ENCODE peak calls at places on chromosomes 2 and 18, in six cellular contexts. A, Q, D, J, M and B are unnamed samples.

GRCh38 chr2:159875083-159875482 is 77.1 kb upstream of the CD302 start:
- DNase-seq in A (no peak), D (peak; percentile 40), J (no peak), M (no peak), Q (no peak), B (no peak)

GRCh38 chr18:35110037-35110436 is 68.8 kb downstream of the MAPRE2 start:
- DNase-seq in Q (no peak), D (no peak), M (no peak), J (no peak), A (no peak), B (no peak)

GRCh38 chr2:155456222-155456621 is 757.7 kb downstream of the KCNJ3 start:
- DNase-seq in Q (no peak), J (no peak), M (no peak), A (no peak), D (no peak), B (no peak)

GRCh38 chr2:60526623-60527022 is 26.8 kb downstream of the BCL11A start:
- DNase-seq in J (no peak), M (no peak), A (no peak), D (no peak), Q (no peak), B (no peak)

GRCh38 chr2:58197894-58198293 is 43.2 kb downstream of the FANCL start:
- DNase-seq in D (no peak), Q (no peak), M (no peak), A (no peak), J (no peak), B (no peak)

GRCh38 chr2:72579595-72580180 is 246.1 kb downstream of the EXOC6B start:
- DNase-seq in J (no peak), Q (no peak), M (no peak), D (no peak), A (no peak), B (no peak)

GRCh38 chr2:123532999-123533398 is 492.1 kb upstream of the CNTNAP5 start:
- DNase-seq in D (no peak), A (no peak), M (no peak), Q (no peak), J (no peak), B (no peak)

GRCh38 chr2:135985826-135986393 is 484 bp upstream of the DARS1 start:
- DNase-seq in D (no peak), Q (no peak), M (no peak), J (peak; percentile 23), A (no peak), B (no peak)

GRCh38 chr2:232295971-232296370 is 82.6 kb upstream of the ALPP start:
- DNase-seq in M (no peak), J (no peak), Q (no peak), A (no peak), D (no peak), B (no peak)

GRCh38 chr18:26429535-26429934 is 118.8 kb downstream of the KCTD1 start:
- DNase-seq in J (no peak), D (no peak), Q (no peak), A (no peak), M (no peak), B (no peak)

GRCh38 chr2:182481676-182482075 is 54.8 kb upstream of the PDE1A start:
- DNase-seq in D (no peak), M (no peak), A (no peak), J (no peak), Q (no peak), B (no peak)

GRCh38 chr2:233059797-233060499 is at the start of gene INPP5D:
- DNase-seq in Q (peak; percentile 95), M (peak; percentile 54), D (no peak), J (peak; percentile 24), A (peak; percentile 68), B (no peak)

GRCh38 chr2:178477443-178478099 is 829 bp downstream of the FKBP7 start:
- DNase-seq in D (no peak), M (no peak), J (no peak), Q (no peak), A (no peak), B (no peak)

GRCh38 chr18:40607741-40608140 is 1347.3 kb upstream of the PIK3C3 start:
- DNase-seq in Q (no peak), A (no peak), D (no peak), J (no peak), M (no peak), B (no peak)

GRCh38 chr2:150882751-150883520 is 378.7 kb downstream of the RBM43 start:
- DNase-seq in M (no peak), D (no peak), J (no peak), A (no peak), Q (no peak), B (no peak)

GRCh38 chr2:47070155-47070919 is 84.8 kb downstream of the STPG4 start:
- DNase-seq in M (no peak), J (no peak), A (no peak), D (peak; percentile 60), Q (no peak), B (no peak)

GRCh38 chr2:241936457-241937133 is 67.1 kb downstream of the RTP5 start:
- DNase-seq in D (no peak), A (no peak), Q (no peak), J (no peak), M (peak; percentile 22), B (no peak)

GRCh38 chr18:58190842-58191530 is 147.0 kb downstream of the NEDD4L start:
- DNase-seq in D (no peak), J (no peak), A (no peak), M (no peak), Q (no peak), B (no peak)

GRCh38 chr2:45691600-45691999 is 40.1 kb downstream of the PRKCE start:
- DNase-seq in A (no peak), M (no peak), D (no peak), J (no peak), Q (no peak), B (no peak)

GRCh38 chr18:48728204-48728833 is 189.5 kb downstream of the CTIF start:
- DNase-seq in A (no peak), M (no peak), Q (no peak), J (peak; percentile 35), D (no peak), B (no peak)

GRCh38 chr2:176392125-176392704 is 123.0 kb downstream of the MTX2 start:
- DNase-seq in D (no peak), J (no peak), A (peak; percentile 7), M (no peak), Q (no peak), B (no peak)

GRCh38 chr2:234091432-234091879 is 41.0 kb downstream of the SPP2 start:
- DNase-seq in A (no peak), Q (no peak), J (no peak), D (no peak), M (peak; percentile 60), B (no peak)

GRCh38 chr2:21042958-21043743 is 722 bp downstream of the APOB start:
- DNase-seq in M (peak; percentile 74), J (no peak), Q (peak; percentile 90), A (peak; percentile 41), D (peak; percentile 64), B (no peak)

GRCh38 chr18:11071300-11071699 is 78.1 kb downstream of the PIEZO2 start:
- DNase-seq in J (no peak), M (no peak), Q (no peak), D (no peak), A (no peak), B (no peak)

GRCh38 chr2:149908731-149909690 is 321.4 kb upstream of the MMADHC start:
- DNase-seq in Q (no peak), D (no peak), A (no peak), M (no peak), J (no peak), B (no peak)

GRCh38 chr18:32542221-32542798 is 71.6 kb upstream of the GAREM1 start:
- DNase-seq in Q (no peak), D (no peak), M (no peak), A (no peak), J (no peak), B (no peak)
- H3K4me3 ChIP-seq in Q (no peak overlapping the region), D (no peak overlapping the region), M (no peak overlapping the region), A (no peak overlapping the region), J (no peak overlapping the region), B (no peak overlapping the region)

GRCh38 chr2:138275292-138275690 is 226.3 kb upstream of the SPOPL start:
- DNase-seq in Q (no peak), M (no peak), J (no peak), A (no peak), D (no peak), B (no peak)
- TF ChIP-seq POLR2A in Q (no peak), M (no peak), J (no peak), A (no peak), D (no peak), B (no peak)

GRCh38 chr2:201257941-201258665 is 2.2 kb upstream of the CASP8 start:
- DNase-seq in A (peak; percentile 67), M (peak; percentile 74), J (peak; percentile 19), Q (peak; percentile 94), D (peak; percentile 63), B (peak; percentile 68)
- TF ChIP-seq CTCF in A (no peak), M (peak; percentile 6), J (no peak), Q (no peak), D (no peak), B (peak; percentile 4)

DNA sequence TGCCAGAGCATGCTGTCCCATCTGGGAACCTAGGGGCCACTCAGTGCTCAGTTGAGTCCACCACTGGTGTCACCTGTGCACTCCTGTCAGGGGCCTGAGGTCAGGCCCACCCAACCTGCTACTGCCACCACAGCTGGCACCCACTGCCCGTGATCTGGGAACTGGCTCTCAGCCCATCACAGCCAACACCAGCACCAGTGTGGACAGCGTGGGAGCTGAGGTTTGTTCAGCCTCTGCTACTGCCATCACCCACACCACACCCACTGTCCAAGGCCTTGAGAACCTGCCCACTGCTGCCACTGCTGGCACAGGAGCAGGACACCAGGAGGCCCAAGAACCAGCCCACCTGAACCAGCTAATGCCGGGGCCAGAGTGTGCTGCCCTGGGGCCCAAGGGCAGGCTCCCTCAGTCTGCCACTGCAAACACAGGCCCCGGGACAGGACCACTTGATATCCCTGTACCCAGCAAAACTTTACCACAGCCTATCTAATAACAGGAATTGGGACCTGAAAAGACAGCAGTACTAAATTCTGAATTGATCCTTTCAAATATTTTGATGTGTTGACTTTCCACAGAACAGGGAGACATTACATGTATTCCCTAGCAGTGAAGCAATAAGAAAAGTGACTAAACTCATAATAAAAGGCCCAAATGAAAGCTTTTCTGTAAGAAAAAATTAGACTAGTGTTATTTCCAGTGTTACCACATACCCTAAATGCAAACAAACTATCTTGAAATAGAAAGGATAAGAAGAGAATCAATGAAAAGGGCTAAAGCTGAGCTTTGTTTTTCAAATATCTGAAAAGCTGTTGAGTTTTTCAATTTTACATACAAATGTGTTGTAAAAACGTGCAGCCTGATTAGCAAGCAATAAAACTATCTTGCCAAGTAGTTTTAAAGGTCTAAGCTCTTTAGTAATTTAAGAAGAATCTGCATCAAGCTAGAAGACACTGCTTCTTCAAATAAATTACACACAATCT is 640.7 kb downstream of the METTL4 start:
- DNase-seq in A (no peak), Q (no peak), J (no peak), D (no peak), M (no peak), B (no peak)
- H3K4me3 ChIP-seq in A (no peak overlapping the region), Q (no peak overlapping the region), J (no peak overlapping the region), D (no peak overlapping the region), M (no peak overlapping the region), B (no peak overlapping the region)

DNA sequence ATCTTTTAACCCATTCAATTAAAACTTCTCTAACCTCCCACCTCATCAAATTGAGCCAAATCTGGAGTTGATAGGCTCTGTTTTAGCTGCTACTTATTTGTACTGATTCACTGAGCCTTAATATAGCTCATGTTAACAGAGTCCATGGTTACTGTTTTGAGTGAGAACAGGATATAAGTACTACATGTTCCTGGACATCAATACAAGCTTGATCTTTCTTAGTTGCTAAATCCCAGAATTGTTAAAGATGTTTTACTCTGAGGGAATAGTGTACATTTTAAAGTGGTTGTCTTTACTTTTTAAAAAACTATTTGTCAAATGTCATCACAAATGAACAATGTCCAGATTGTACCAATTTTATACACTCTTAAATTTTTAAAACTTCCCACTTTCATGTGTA is 157.7 kb downstream of the RPRM start:
- DNase-seq in D (no peak), A (no peak), M (no peak), Q (no peak), J (no peak), B (no peak)
- TF ChIP-seq POLR2A in D (no peak), A (no peak), M (no peak), Q (no peak), J (no peak), B (no peak)